ENCODE peak calls at places on chromosome 22, in eight cellular contexts. P, X, I, Q, M, C, R and D are unnamed samples.

GRCh38 chr22:30031328-30031727 is 48.9 kb upstream of the HORMAD2 start:
- DNase-seq in P (no peak), X (peak; percentile 71), I (no peak), Q (no peak), M (no peak), C (no peak), R (no peak), D (no peak)

GRCh38 chr22:41963453-41964105 is 5.7 kb upstream of the SEPTIN3 start:
- DNase-seq in P (no peak), X (no peak), I (no peak), Q (no peak), M (peak; percentile 58), C (no peak), R (no peak), D (peak; percentile 17)

GRCh38 chr22:46542011-46542985 is 4.9 kb upstream of the CELSR1 start:
- DNase-seq in P (peak; percentile 87), X (peak; percentile 48), I (peak; percentile 78), Q (peak; percentile 92), M (peak; percentile 88), C (peak; percentile 45), R (peak; percentile 93), D (peak; percentile 19)

GRCh38 chr22:25081409-25081824 is 118.2 kb upstream of the CRYBB3 start:
- DNase-seq in P (peak; percentile 71), X (peak; percentile 19), I (peak; percentile 21), Q (no peak), M (no peak), C (peak; percentile 1), R (peak; percentile 34), D (no peak)

GRCh38 chr22:44032126-44032730 is 8.1 kb downstream of the PARVB start:
- DNase-seq in P (no peak), X (no peak), I (peak; percentile 22), Q (no peak), M (no peak), C (no peak), R (no peak), D (no peak)

GRCh38 chr22:30397656-30398635 is 1.1 kb downstream of the SEC14L2 start:
- DNase-seq in P (no peak), X (no peak), I (no peak), Q (no peak), M (no peak), C (no peak), R (no peak), D (no peak)

GRCh38 chr22:42080287-42080686 is 787 bp downstream of the SMDT1 start:
- DNase-seq in P (peak; percentile 28), X (peak; percentile 70), I (peak; percentile 32), Q (no peak), M (no peak), C (no peak), R (peak; percentile 34), D (no peak)

GRCh38 chr22:30212363-30212995 is 34.1 kb downstream of the LIF start:
- DNase-seq in P (no peak), X (peak; percentile 96), I (peak; percentile 95), Q (peak; percentile 94), M (no peak), C (peak; percentile 82), R (peak; percentile 84), D (no peak)

GRCh38 chr22:49025791-49026475 is 801.7 kb downstream of the BRD1 start:
- DNase-seq in P (no peak), X (no peak), I (no peak), Q (peak; percentile 64), M (no peak), C (no peak), R (no peak), D (no peak)

GRCh38 chr22:50399751-50400331 is 56.7 kb downstream of the PPP6R2 start:
- DNase-seq in P (peak; percentile 54), X (peak; percentile 13), I (no peak), Q (no peak), M (peak; percentile 72), C (peak; percentile 8), R (peak; percentile 62), D (no peak)

GRCh38 chr22:41822289-41823057 is 10.4 kb upstream of the SREBF2 start:
- DNase-seq in P (peak; percentile 23), X (peak; percentile 71), I (peak; percentile 65), Q (no peak), M (no peak), C (peak; percentile 51), R (peak; percentile 49), D (no peak)

GRCh38 chr22:38104084-38104483 is 6.4 kb downstream of the BAIAP2L2 start:
- DNase-seq in P (peak; percentile 76), X (peak; percentile 22), I (no peak), Q (no peak), M (no peak), C (peak; percentile 5), R (peak; percentile 58), D (no peak)

GRCh38 chr22:40055143-40055926 is 60.6 kb downstream of the FAM83F start:
- DNase-seq in P (no peak), X (no peak), I (no peak), Q (no peak), M (no peak), C (no peak), R (no peak), D (no peak)

GRCh38 chr22:44337658-44338004 is 24.9 kb upstream of the SHISAL1 start:
- DNase-seq in P (no peak), X (peak; percentile 73), I (peak; percentile 86), Q (no peak), M (no peak), C (no peak), R (peak; percentile 84), D (no peak)

GRCh38 chr22:37043828-37044538 is 7.6 kb upstream of the KCTD17 start:
- DNase-seq in P (peak; percentile 63), X (peak; percentile 58), I (peak; percentile 66), Q (no peak), M (no peak), C (no peak), R (peak; percentile 76), D (no peak)

GRCh38 chr22:40452730-40453487 is 82.5 kb downstream of the SGSM3 start:
- DNase-seq in P (no peak), X (peak; percentile 82), I (no peak), Q (no peak), M (no peak), C (no peak), R (no peak), D (no peak)

GRCh38 chr22:23182289-23183106 is 2.2 kb downstream of the BCR start:
- DNase-seq in P (peak; percentile 66), X (peak; percentile 30), I (peak; percentile 78), Q (no peak), M (no peak), C (no peak), R (no peak), D (peak; percentile 16)

GRCh38 chr22:20777420-20778177 is 3.7 kb downstream of the SERPIND1 start:
- DNase-seq in P (no peak), X (peak; percentile 96), I (peak; percentile 83), Q (peak; percentile 31), M (no peak), C (peak; percentile 65), R (peak; percentile 56), D (no peak)

GRCh38 chr22:23896166-23896522 is 2.0 kb downstream of the MIF start:
- DNase-seq in P (no peak), X (no peak), I (no peak), Q (no peak), M (no peak), C (no peak), R (no peak), D (no peak)

GRCh38 chr22:24405631-24406321 is 21.6 kb upstream of the ADORA2A start:
- DNase-seq in P (no peak), X (no peak), I (no peak), Q (no peak), M (no peak), C (no peak), R (no peak), D (no peak)

GRCh38 chr22:24432059-24432853 is 4.9 kb downstream of the ADORA2A start:
- DNase-seq in P (no peak), X (peak; percentile 38), I (peak; percentile 62), Q (peak; percentile 89), M (no peak), C (no peak), R (peak; percentile 75), D (peak; percentile 41)

GRCh38 chr22:19873138-19873959 is 18.7 kb upstream of the GNB1L start:
- DNase-seq in P (no peak), X (peak; percentile 23), I (peak; percentile 2), Q (peak; percentile 62), M (no peak), C (no peak), R (no peak), D (no peak)

GRCh38 chr22:26485013-26485412 is 1.3 kb downstream of the SRRD start:
- DNase-seq in P (no peak), X (peak; percentile 70), I (no peak), Q (no peak), M (no peak), C (no peak), R (no peak), D (no peak)

GRCh38 chr22:40046126-40046525 is 51.4 kb downstream of the FAM83F start:
- DNase-seq in P (no peak), X (no peak), I (no peak), Q (no peak), M (no peak), C (no peak), R (no peak), D (no peak)

GRCh38 chr22:19231986-19232385 is 53.5 kb upstream of the SLC25A1 start:
- DNase-seq in P (no peak), X (no peak), I (no peak), Q (no peak), M (no peak), C (no peak), R (no peak), D (no peak)

GRCh38 chr22:36528336-36528735 is 630 bp downstream of the EIF3D start:
- DNase-seq in P (no peak), X (peak; percentile 30), I (no peak), Q (no peak), M (no peak), C (no peak), R (no peak), D (no peak)

GRCh38 chr22:29470159-29470855 is 9.7 kb upstream of the NEFH start:
- DNase-seq in P (peak; percentile 96), X (peak; percentile 59), I (peak; percentile 83), Q (peak; percentile 93), M (peak; percentile 93), C (peak; percentile 20), R (peak; percentile 86), D (peak; percentile 18)

GRCh38 chr22:29917052-29917902 is 34.3 kb downstream of the MTMR3 start:
- DNase-seq in P (no peak), X (peak; percentile 18), I (no peak), Q (no peak), M (no peak), C (no peak), R (no peak), D (no peak)

GRCh38 chr22:31861226-31861840 is 83.0 kb upstream of the YWHAH start:
- DNase-seq in P (no peak), X (no peak), I (no peak), Q (no peak), M (no peak), C (no peak), R (no peak), D (no peak)

GRCh38 chr22:30947163-30947820 is 21.3 kb downstream of the MORC2 start:
- DNase-seq in P (no peak), X (no peak), I (no peak), Q (peak; percentile 89), M (peak; percentile 81), C (no peak), R (no peak), D (no peak)

GRCh38 chr22:36369004-36369921 is 18.5 kb downstream of the MYH9 start:
- DNase-seq in P (no peak), X (no peak), I (peak; percentile 67), Q (no peak), M (no peak), C (peak; percentile 36), R (no peak), D (no peak)

GRCh38 chr22:40635008-40635939 is 1.2 kb downstream of the MRTFA start:
- DNase-seq in P (no peak), X (peak; percentile 30), I (no peak), Q (no peak), M (no peak), C (no peak), R (peak; percentile 24), D (peak; percentile 25)

GRCh38 chr22:35882226-35883027 is 146.2 kb downstream of the RBFOX2 start:
- DNase-seq in P (no peak), X (peak; percentile 64), I (no peak), Q (no peak), M (no peak), C (no peak), R (no peak), D (no peak)

GRCh38 chr22:40400173-40400572 is 29.8 kb downstream of the SGSM3 start:
- DNase-seq in P (no peak), X (peak; percentile 16), I (no peak), Q (no peak), M (no peak), C (no peak), R (no peak), D (no peak)